ENCODE peak calls at places on chromosomes 2 and 18, in five cellular contexts. One of them, this sample, is unnamed. For H3K27me3, the result is how much of the 10 kb centered on the place peaks cover.

GRCh38 chr18:44943201-44943881 is 262.7 kb downstream of the SETBP1 start:
- DNase-seq in lower lobe of right lung: no peak
- DNase-seq in CD4-positive, CD25-positive, alpha-beta regulatory T cell: no peak
- DNase-seq in brain microvascular endothelial cell: peak
- DNase-seq in prostate gland: no peak
- DNase-seq in this sample: no peak

GRCh38 chr2:48984922-48985321 is 169.4 kb downstream of the FSHR start:
- DNase-seq in prostate gland: no peak
- DNase-seq in CD4-positive, CD25-positive, alpha-beta regulatory T cell: no peak
- DNase-seq in lower lobe of right lung: no peak
- DNase-seq in brain microvascular endothelial cell: no peak
- DNase-seq in this sample: no peak

GRCh38 chr18:76821875-76822509 is 365 bp upstream of the ZNF236 start:
- DNase-seq in prostate gland: peak
- DNase-seq in CD4-positive, CD25-positive, alpha-beta regulatory T cell: peak
- DNase-seq in lower lobe of right lung: peak
- DNase-seq in brain microvascular endothelial cell: no peak
- DNase-seq in this sample: no peak

GRCh38 chr2:10910625-10911024 is 1.1 kb upstream of the KCNF1 start:
- DNase-seq in brain microvascular endothelial cell: no peak
- DNase-seq in prostate gland: no peak
- DNase-seq in CD4-positive, CD25-positive, alpha-beta regulatory T cell: no peak
- DNase-seq in lower lobe of right lung: no peak
- DNase-seq in this sample: no peak

GRCh38 chr2:239688098-239688497 is 287.3 kb upstream of the HDAC4 start:
- DNase-seq in prostate gland: no peak
- DNase-seq in lower lobe of right lung: peak
- DNase-seq in CD4-positive, CD25-positive, alpha-beta regulatory T cell: no peak
- DNase-seq in brain microvascular endothelial cell: no peak
- DNase-seq in this sample: no peak

GRCh38 chr2:226903179-226903578 is 67.3 kb downstream of the RHBDD1 start:
- DNase-seq in CD4-positive, CD25-positive, alpha-beta regulatory T cell: no peak
- DNase-seq in lower lobe of right lung: no peak
- DNase-seq in brain microvascular endothelial cell: peak
- DNase-seq in prostate gland: no peak
- DNase-seq in this sample: no peak

GRCh38 chr2:86022661-86023365 is 82.9 kb downstream of the POLR1A start:
- DNase-seq in prostate gland: no peak
- DNase-seq in CD4-positive, CD25-positive, alpha-beta regulatory T cell: no peak
- DNase-seq in lower lobe of right lung: no peak
- DNase-seq in brain microvascular endothelial cell: no peak
- DNase-seq in this sample: no peak

GRCh38 chr2:234974501-234975385 is 22.9 kb downstream of the SH3BP4 start:
- DNase-seq in prostate gland: peak
- DNase-seq in CD4-positive, CD25-positive, alpha-beta regulatory T cell: no peak
- DNase-seq in brain microvascular endothelial cell: peak
- DNase-seq in lower lobe of right lung: no peak
- DNase-seq in this sample: no peak

GRCh38 chr2:45652090-45653050 is 895 bp downstream of the PRKCE start:
- DNase-seq in prostate gland: peak
- DNase-seq in lower lobe of right lung: peak
- DNase-seq in CD4-positive, CD25-positive, alpha-beta regulatory T cell: peak
- DNase-seq in brain microvascular endothelial cell: peak
- DNase-seq in this sample: peak

GRCh38 chr2:25598911-25599310 is 74.5 kb downstream of the DTNB start:
- DNase-seq in prostate gland: no peak
- DNase-seq in brain microvascular endothelial cell: no peak
- DNase-seq in lower lobe of right lung: no peak
- DNase-seq in CD4-positive, CD25-positive, alpha-beta regulatory T cell: no peak
- DNase-seq in this sample: peak

GRCh38 chr2:236743623-236744280 is 174.1 kb downstream of the ACKR3 start:
- DNase-seq in CD4-positive, CD25-positive, alpha-beta regulatory T cell: no peak
- DNase-seq in brain microvascular endothelial cell: peak
- DNase-seq in prostate gland: no peak
- DNase-seq in lower lobe of right lung: no peak
- DNase-seq in this sample: no peak

GRCh38 chr18:35076556-35076955 is 35.3 kb downstream of the MAPRE2 start:
- DNase-seq in brain microvascular endothelial cell: peak
- DNase-seq in lower lobe of right lung: no peak
- DNase-seq in prostate gland: no peak
- DNase-seq in CD4-positive, CD25-positive, alpha-beta regulatory T cell: no peak
- DNase-seq in this sample: no peak

GRCh38 chr2:47309472-47309951 is 93.4 kb upstream of the MSH2 start:
- DNase-seq in lower lobe of right lung: peak
- DNase-seq in prostate gland: no peak
- DNase-seq in brain microvascular endothelial cell: no peak
- DNase-seq in CD4-positive, CD25-positive, alpha-beta regulatory T cell: no peak
- DNase-seq in this sample: no peak

GRCh38 chr2:171952748-171953147 is 30.5 kb downstream of the HAT1 start:
- DNase-seq in CD4-positive, CD25-positive, alpha-beta regulatory T cell: no peak
- DNase-seq in brain microvascular endothelial cell: no peak
- DNase-seq in prostate gland: no peak
- DNase-seq in lower lobe of right lung: no peak
- DNase-seq in this sample: no peak

GRCh38 chr2:95361216-95361980 is 41.1 kb upstream of the FAHD2A start:
- DNase-seq in prostate gland: no peak
- DNase-seq in CD4-positive, CD25-positive, alpha-beta regulatory T cell: no peak
- DNase-seq in brain microvascular endothelial cell: no peak
- DNase-seq in lower lobe of right lung: peak
- DNase-seq in this sample: no peak

GRCh38 chr2:19068206-19068605 is 290.2 kb downstream of the OSR1 start:
- DNase-seq in brain microvascular endothelial cell: no peak
- DNase-seq in prostate gland: no peak
- DNase-seq in lower lobe of right lung: no peak
- DNase-seq in CD4-positive, CD25-positive, alpha-beta regulatory T cell: no peak
- DNase-seq in this sample: no peak

GRCh38 chr2:144596074-144596871 is 76.4 kb upstream of the ZEB2 start:
- DNase-seq in lower lobe of right lung: no peak
- DNase-seq in CD4-positive, CD25-positive, alpha-beta regulatory T cell: no peak
- DNase-seq in prostate gland: peak
- DNase-seq in brain microvascular endothelial cell: peak
- DNase-seq in this sample: peak

GRCh38 chr2:97653874-97654273 is 8.0 kb downstream of the COX5B start:
- DNase-seq in CD4-positive, CD25-positive, alpha-beta regulatory T cell: no peak
- DNase-seq in prostate gland: no peak
- DNase-seq in lower lobe of right lung: no peak
- DNase-seq in brain microvascular endothelial cell: no peak
- DNase-seq in this sample: no peak

GRCh38 chr2:223108376-223109100 is 56.5 kb downstream of the KCNE4 start:
- DNase-seq in brain microvascular endothelial cell: peak
- DNase-seq in prostate gland: no peak
- DNase-seq in CD4-positive, CD25-positive, alpha-beta regulatory T cell: no peak
- DNase-seq in lower lobe of right lung: no peak
- DNase-seq in this sample: no peak

GRCh38 chr2:157376041-157376440 is 50.4 kb upstream of the ERMN start:
- DNase-seq in lower lobe of right lung: no peak
- DNase-seq in brain microvascular endothelial cell: no peak
- DNase-seq in CD4-positive, CD25-positive, alpha-beta regulatory T cell: no peak
- DNase-seq in prostate gland: no peak
- DNase-seq in this sample: no peak

GRCh38 chr2:30631051-30631671 is 176.1 kb downstream of the CAPN13 start:
- DNase-seq in prostate gland: no peak
- DNase-seq in lower lobe of right lung: no peak
- DNase-seq in brain microvascular endothelial cell: peak
- DNase-seq in CD4-positive, CD25-positive, alpha-beta regulatory T cell: no peak
- DNase-seq in this sample: no peak

GRCh38 chr2:119808516-119809147 is 48.9 kb downstream of the PTPN4 start:
- DNase-seq in lower lobe of right lung: no peak
- DNase-seq in brain microvascular endothelial cell: no peak
- DNase-seq in prostate gland: no peak
- DNase-seq in CD4-positive, CD25-positive, alpha-beta regulatory T cell: no peak
- DNase-seq in this sample: no peak

GRCh38 chr18:76167440-76167839 is 327.6 kb downstream of the ZNF516 start:
- DNase-seq in prostate gland: no peak
- DNase-seq in CD4-positive, CD25-positive, alpha-beta regulatory T cell: no peak
- DNase-seq in lower lobe of right lung: no peak
- DNase-seq in brain microvascular endothelial cell: no peak
- DNase-seq in this sample: no peak

GRCh38 chr2:15287447-15288184 is 273.5 kb downstream of the NBAS start:
- DNase-seq in prostate gland: no peak
- DNase-seq in lower lobe of right lung: no peak
- DNase-seq in brain microvascular endothelial cell: no peak
- DNase-seq in CD4-positive, CD25-positive, alpha-beta regulatory T cell: no peak
- DNase-seq in this sample: no peak

GRCh38 chr2:67646714-67647333 is 249.7 kb downstream of the ETAA1 start:
- DNase-seq in prostate gland: no peak
- DNase-seq in lower lobe of right lung: no peak
- DNase-seq in CD4-positive, CD25-positive, alpha-beta regulatory T cell: no peak
- DNase-seq in brain microvascular endothelial cell: no peak
- DNase-seq in this sample: no peak

GRCh38 chr2:200613692-200614091 is 27.9 kb downstream of the AOX1 start:
- DNase-seq in brain microvascular endothelial cell: no peak
- DNase-seq in CD4-positive, CD25-positive, alpha-beta regulatory T cell: no peak
- DNase-seq in lower lobe of right lung: no peak
- DNase-seq in prostate gland: no peak
- DNase-seq in this sample: no peak

DNA sequence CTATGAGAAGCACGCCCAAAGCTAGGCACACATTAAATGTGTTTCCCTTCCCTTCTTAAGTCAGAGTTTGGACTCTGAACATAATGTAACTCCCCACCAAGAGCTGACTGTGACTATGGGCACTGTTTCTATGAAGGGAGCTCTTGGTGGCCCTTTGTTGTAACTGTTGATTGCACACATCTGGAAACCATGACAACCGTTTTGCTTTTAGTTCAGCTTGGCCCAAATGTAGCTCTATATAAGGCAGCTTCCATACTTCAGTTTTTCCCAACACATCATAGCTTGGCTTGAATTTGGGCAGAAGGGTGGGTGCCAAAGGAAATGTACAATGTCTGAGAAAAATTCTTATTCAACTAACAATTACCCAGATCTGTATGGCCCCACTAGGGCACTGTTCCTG is 2.6 kb upstream of the CETN1 start:
- DNase-seq in CD4-positive, CD25-positive, alpha-beta regulatory T cell: no peak
- DNase-seq in brain microvascular endothelial cell: no peak
- DNase-seq in lower lobe of right lung: no peak
- DNase-seq in prostate gland: no peak
- DNase-seq in this sample: no peak
- H3K27me3 ChIP-seq in CD4-positive, CD25-positive, alpha-beta regulatory T cell: under half
- H3K27me3 ChIP-seq in brain microvascular endothelial cell: under half
- H3K27me3 ChIP-seq in lower lobe of right lung: under half
- H3K27me3 ChIP-seq in prostate gland: under half
- H3K27me3 ChIP-seq in this sample: under half

GRCh38 chr18:21663615-21664014 is 41.0 kb downstream of the ABHD3 start:
- DNase-seq in lower lobe of right lung: no peak
- DNase-seq in CD4-positive, CD25-positive, alpha-beta regulatory T cell: no peak
- DNase-seq in brain microvascular endothelial cell: peak
- DNase-seq in prostate gland: no peak
- DNase-seq in this sample: no peak
- H3K27me3 ChIP-seq in lower lobe of right lung: under half
- H3K27me3 ChIP-seq in CD4-positive, CD25-positive, alpha-beta regulatory T cell: under half
- H3K27me3 ChIP-seq in brain microvascular endothelial cell: under half
- H3K27me3 ChIP-seq in prostate gland: under half
- H3K27me3 ChIP-seq in this sample: under half

GRCh38 chr2:104289646-104290565 is 564.0 kb upstream of the POU3F3 start:
- DNase-seq in brain microvascular endothelial cell: no peak
- DNase-seq in lower lobe of right lung: no peak
- DNase-seq in prostate gland: no peak
- DNase-seq in CD4-positive, CD25-positive, alpha-beta regulatory T cell: no peak
- DNase-seq in this sample: no peak

GRCh38 chr2:104286806-104287205 is 567.1 kb upstream of the POU3F3 start:
- DNase-seq in brain microvascular endothelial cell: no peak
- DNase-seq in lower lobe of right lung: no peak
- DNase-seq in prostate gland: no peak
- DNase-seq in CD4-positive, CD25-positive, alpha-beta regulatory T cell: no peak
- DNase-seq in this sample: no peak

DNA sequence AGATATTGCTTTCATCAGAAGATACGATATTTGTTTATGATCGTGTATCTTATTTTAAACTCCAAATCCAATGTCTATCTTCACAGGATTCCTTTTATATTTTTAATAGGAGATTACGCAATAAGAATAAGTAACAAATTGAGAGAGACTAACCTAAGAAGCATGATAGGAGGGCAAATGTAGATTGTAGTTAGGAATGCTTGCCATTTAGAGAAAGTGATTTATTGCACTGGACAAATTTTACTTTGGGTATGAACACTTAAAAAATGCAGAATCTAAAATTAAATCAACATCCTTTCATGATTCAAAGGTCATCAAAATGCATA is 563.4 kb upstream of the POU3F3 start:
- DNase-seq in CD4-positive, CD25-positive, alpha-beta regulatory T cell: no peak
- DNase-seq in prostate gland: no peak
- DNase-seq in brain microvascular endothelial cell: no peak
- DNase-seq in lower lobe of right lung: no peak
- DNase-seq in this sample: no peak
- H3K27me3 ChIP-seq in CD4-positive, CD25-positive, alpha-beta regulatory T cell: under half
- H3K27me3 ChIP-seq in prostate gland: under half
- H3K27me3 ChIP-seq in brain microvascular endothelial cell: under half
- H3K27me3 ChIP-seq in lower lobe of right lung: under half
- H3K27me3 ChIP-seq in this sample: under half

GRCh38 chr2:167415068-167415467 is 526.8 kb downstream of the XIRP2 start:
- DNase-seq in lower lobe of right lung: no peak
- DNase-seq in CD4-positive, CD25-positive, alpha-beta regulatory T cell: no peak
- DNase-seq in brain microvascular endothelial cell: no peak
- DNase-seq in prostate gland: no peak
- DNase-seq in this sample: no peak
- H3K27me3 ChIP-seq in lower lobe of right lung: under half
- H3K27me3 ChIP-seq in CD4-positive, CD25-positive, alpha-beta regulatory T cell: under half
- H3K27me3 ChIP-seq in brain microvascular endothelial cell: under half
- H3K27me3 ChIP-seq in prostate gland: under half
- H3K27me3 ChIP-seq in this sample: under half

GRCh38 chr2:179584760-179585159 is 276.7 kb downstream of the ZNF385B start:
- DNase-seq in CD4-positive, CD25-positive, alpha-beta regulatory T cell: no peak
- DNase-seq in prostate gland: no peak
- DNase-seq in lower lobe of right lung: no peak
- DNase-seq in brain microvascular endothelial cell: no peak
- DNase-seq in this sample: no peak
- H3K27me3 ChIP-seq in CD4-positive, CD25-positive, alpha-beta regulatory T cell: under half
- H3K27me3 ChIP-seq in prostate gland: under half
- H3K27me3 ChIP-seq in lower lobe of right lung: under half
- H3K27me3 ChIP-seq in brain microvascular endothelial cell: under half
- H3K27me3 ChIP-seq in this sample: under half